ENCODE peak calls at places on chromosomes 16 and 17, in seven cellular contexts. B is ascending aorta; U is lung; H is SJCRH30; Q is cardiac muscle cell; F is psoas muscle; T is effector memory CD4-positive, alpha-beta T cell. M is an unnamed sample.
A peak's percentile ranks its signal among the peaks of the same experiment; 100 is the strongest.

GRCh38 chr16:70526403-70526802 is 2.8 kb downstream of the SF3B3 start:
- DNase-seq in B (no peak), U (no peak), Q (no peak), F (no peak), H (no peak), T (no peak), M (no peak)

GRCh38 chr16:845349-845740 is 44.8 kb upstream of the GNG13 start:
- DNase-seq in B (no peak), T (no peak), U (no peak), H (no peak), Q (no peak), F (peak; percentile 42), M (no peak)

GRCh38 chr16:2149630-2150417 is 1.4 kb downstream of the RAB26 start:
- DNase-seq in B (no peak), T (no peak), U (no peak), Q (no peak), H (peak; percentile 22), F (no peak), M (no peak)

GRCh38 chr16:14013571-14014283 is 57.4 kb upstream of the MRTFB start:
- DNase-seq in B (peak; percentile 74), U (peak; percentile 42), T (no peak), Q (peak; percentile 80), F (peak; percentile 60), H (peak; percentile 39), M (no peak)

GRCh38 chr16:819336-819735 is 18.8 kb upstream of the GNG13 start:
- DNase-seq in U (no peak), H (no peak), T (peak; percentile 17), B (no peak), Q (no peak), F (no peak), M (no peak)

GRCh38 chr17:60127068-60128064 is 22.4 kb upstream of the CA4 start:
- DNase-seq in U (peak; percentile 20), H (no peak), B (peak; percentile 50), F (no peak), Q (no peak), T (no peak), M (no peak)

GRCh38 chr17:58316260-58316960 is 12.2 kb downstream of the TSPOAP1 start:
- DNase-seq in T (no peak), U (no peak), B (peak; percentile 50), H (no peak), F (no peak), Q (no peak), M (no peak)

GRCh38 chr17:6554871-6555330 is 1.5 kb downstream of the PITPNM3 start:
- DNase-seq in Q (no peak), U (no peak), T (no peak), B (no peak), F (no peak), H (peak; percentile 63), M (no peak)

GRCh38 chr17:33021731-33022408 is 30.2 kb downstream of the SPACA3 start:
- DNase-seq in U (no peak), H (peak; percentile 51), T (no peak), Q (peak; percentile 21), F (no peak), B (no peak), M (no peak)

GRCh38 chr17:33024688-33025486 is 33.2 kb downstream of the SPACA3 start:
- DNase-seq in F (no peak), T (no peak), B (no peak), Q (no peak), U (no peak), H (no peak), M (no peak)

GRCh38 chr17:33028061-33028460 is 36.4 kb downstream of the SPACA3 start:
- DNase-seq in H (no peak), U (no peak), Q (no peak), F (no peak), B (peak; percentile 58), T (no peak), M (no peak)

GRCh38 chr17:33019161-33019560 is 27.5 kb downstream of the SPACA3 start:
- DNase-seq in H (no peak), T (no peak), F (no peak), Q (no peak), B (no peak), U (no peak), M (no peak)

DNA sequence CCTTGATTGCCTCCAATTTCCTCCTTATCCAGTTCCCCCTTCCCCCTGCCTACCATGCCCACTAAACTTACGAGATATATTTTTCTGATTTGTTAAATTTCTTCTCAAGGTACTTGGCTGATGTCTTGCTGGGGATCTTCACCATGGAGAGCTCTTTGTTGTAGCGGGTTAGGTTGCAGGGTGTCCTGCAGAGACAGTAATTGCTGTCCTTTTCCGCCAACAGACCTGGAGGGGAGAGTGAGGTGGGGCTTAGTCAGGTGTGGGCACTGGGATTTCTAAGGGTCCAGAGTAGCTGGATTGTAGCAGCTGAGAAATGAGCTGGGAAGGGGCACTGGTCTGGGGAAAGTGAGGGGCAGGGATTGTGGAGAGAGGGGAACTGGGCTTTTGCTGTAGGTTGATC is 32.1 kb downstream of the SPACA3 start:
- DNase-seq in Q (no peak), B (no peak), U (no peak), F (no peak), T (no peak), H (no peak), M (no peak)
- H3K4me1 ChIP-seq in Q (no peaks in the 10 kb centered on the region), B (no peaks in the 10 kb centered on the region), U (no peaks in the 10 kb centered on the region), F (no peaks in the 10 kb centered on the region), T (no peaks in the 10 kb centered on the region), H (no peaks in the 10 kb centered on the region), M (no peaks in the 10 kb centered on the region)

GRCh38 chr17:14744716-14745115 is 443.8 kb downstream of the HS3ST3B1 start:
- DNase-seq in B (no peak), U (no peak), F (no peak), H (no peak), Q (no peak), T (no peak), M (no peak)

GRCh38 chr17:14739656-14740431 is 439.0 kb downstream of the HS3ST3B1 start:
- DNase-seq in F (no peak), H (no peak), T (no peak), B (no peak), U (no peak), Q (no peak), M (no peak)

GRCh38 chr17:14738652-14738988 is 437.7 kb downstream of the HS3ST3B1 start:
- DNase-seq in B (no peak), Q (no peak), T (no peak), U (no peak), F (no peak), H (no peak), M (no peak)

GRCh38 chr17:14737984-14738651 is 437.2 kb downstream of the HS3ST3B1 start:
- DNase-seq in H (no peak), U (peak; percentile 73), F (peak; percentile 91), Q (peak; percentile 97), B (peak; percentile 87), T (no peak), M (peak; percentile 13)

DNA sequence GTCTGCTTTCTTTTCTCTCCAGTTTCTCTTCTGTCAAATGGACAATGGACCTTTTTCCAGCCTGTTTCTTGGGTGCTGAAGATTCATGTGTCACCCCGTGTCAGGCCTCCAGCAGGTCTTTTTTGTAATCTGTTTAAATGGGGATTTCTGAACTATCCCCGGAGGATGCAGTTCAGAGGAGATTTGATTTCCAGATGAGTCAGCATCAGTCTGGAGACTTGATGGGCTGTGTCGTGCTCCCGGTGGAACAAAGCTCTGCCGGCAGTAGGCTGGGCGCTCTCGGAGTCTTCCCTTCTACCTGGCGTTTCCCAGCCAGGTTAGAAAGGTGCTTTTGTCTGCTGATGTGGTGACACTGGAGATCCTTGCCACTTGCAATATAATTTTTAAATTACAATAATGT is 440.6 kb downstream of the HS3ST3B1 start:
- DNase-seq in F (no peak), T (no peak), Q (peak; percentile 29), U (no peak), B (no peak), H (no peak), M (no peak)
- H3K4me1 ChIP-seq in F (no peaks in the 10 kb centered on the region), T (no peaks in the 10 kb centered on the region), Q (no peaks in the 10 kb centered on the region), U (no peaks in the 10 kb centered on the region), B (no peaks in the 10 kb centered on the region), H (no peaks in the 10 kb centered on the region), M (peaks cover 12% of the 10 kb centered on the region)

GRCh38 chr17:77212081-77212832 is 71.5 kb downstream of the SEC14L1 start:
- DNase-seq in Q (no peak), H (no peak), U (no peak), B (no peak), T (no peak), F (no peak), M (no peak)
- H3K4me1 ChIP-seq in Q (peaks cover 33% of the 10 kb centered on the region), H (no peaks in the 10 kb centered on the region), U (no peaks in the 10 kb centered on the region), B (no peaks in the 10 kb centered on the region), T (no peaks in the 10 kb centered on the region), F (peaks cover 48% of the 10 kb centered on the region), M (no peaks in the 10 kb centered on the region)

GRCh38 chr17:83084214-83084613 is 4.8 kb downstream of the METRNL start:
- DNase-seq in H (no peak), U (no peak), B (no peak), Q (no peak), T (no peak), F (no peak), M (no peak)
- H3K4me1 ChIP-seq in H (peaks cover 76% of the 10 kb centered on the region), U (no peaks in the 10 kb centered on the region), B (peaks cover 71% of the 10 kb centered on the region), Q (peaks cover 3% of the 10 kb centered on the region), T (peaks cover 16% of the 10 kb centered on the region), F (no peaks in the 10 kb centered on the region), M (peaks cover 86% of the 10 kb centered on the region)

GRCh38 chr17:18065546-18065945 is 22.2 kb upstream of the DRG2 start:
- DNase-seq in T (no peak), Q (no peak), B (no peak), U (no peak), H (no peak), F (no peak), M (no peak)

GRCh38 chr17:18070861-18071340 is 16.8 kb upstream of the DRG2 start:
- DNase-seq in H (peak; percentile 94), T (no peak), U (no peak), Q (peak; percentile 56), F (no peak), B (no peak), M (no peak)

GRCh38 chr17:18066866-18067265 is 20.9 kb upstream of the DRG2 start:
- DNase-seq in U (no peak), T (no peak), H (no peak), B (no peak), F (no peak), Q (no peak), M (no peak)

GRCh38 chr17:18071751-18072150 is 16.0 kb upstream of the DRG2 start:
- DNase-seq in H (no peak), Q (no peak), F (no peak), U (no peak), T (no peak), B (no peak), M (no peak)

GRCh38 chr17:18069101-18069500 is 18.6 kb upstream of the DRG2 start:
- DNase-seq in H (no peak), B (no peak), T (no peak), F (no peak), Q (no peak), U (no peak), M (no peak)
- H3K4me1 ChIP-seq in H (peaks cover 25% of the 10 kb centered on the region), B (peaks cover 5% of the 10 kb centered on the region), T (no peaks in the 10 kb centered on the region), F (peaks cover 18% of the 10 kb centered on the region), Q (no peaks in the 10 kb centered on the region), U (no peaks in the 10 kb centered on the region), M (no peaks in the 10 kb centered on the region)

M was measured in esophagus squamous epithelium.